ENCODE peak calls at places on chromosomes 16 and 17, in four cellular contexts. Y is MV-4-11, F is anterior cingulate cortex, V is NCI-H460. G is an unnamed sample.

GRCh38 chr16:67961551-67961957 is 6.9 kb downstream of the SLC12A4 start:
- DNase-seq in Y (no peak), F (no peak), V (no peak), G (no peak)

GRCh38 chr16:27639588-27640276 is 89.8 kb downstream of the KATNIP start:
- DNase-seq in Y (peak), F (peak), V (peak), G (peak)

GRCh38 chr17:68351395-68351794 is 60.1 kb downstream of the ARSG start:
- DNase-seq in Y (no peak), F (no peak), V (no peak), G (peak)

GRCh38 chr16:88753600-88753999 is 31.4 kb downstream of the PIEZO1 start:
- DNase-seq in Y (no peak), F (no peak), V (no peak), G (no peak)

GRCh38 chr16:29900888-29901606 is 759 bp downstream of the ASPHD1 start:
- DNase-seq in Y (no peak), F (no peak), V (no peak), G (no peak)

GRCh38 chr17:65542595-65542994 is 18.9 kb downstream of the AXIN2 start:
- DNase-seq in Y (no peak), F (no peak), V (no peak), G (no peak)

GRCh38 chr17:66319226-66319625 is 16.8 kb downstream of the PRKCA start:
- DNase-seq in Y (no peak), F (no peak), V (no peak), G (no peak)

GRCh38 chr17:40311575-40311974 is 2.6 kb downstream of the RARA start:
- DNase-seq in Y (peak), F (no peak), V (no peak), G (peak)

GRCh38 chr17:76529643-76530488 is 7.6 kb downstream of the CYGB start:
- DNase-seq in Y (peak), F (no peak), V (no peak), G (no peak)

GRCh38 chr17:59840908-59841666 is 51.7 kb downstream of the TUBD1 start:
- DNase-seq in Y (no peak), F (no peak), V (no peak), G (no peak)

GRCh38 chr17:55219939-55220338 is 44.8 kb upstream of the HLF start:
- DNase-seq in Y (no peak), F (no peak), V (no peak), G (no peak)

GRCh38 chr16:84597518-84598390 is 20.1 kb downstream of the COTL1 start:
- DNase-seq in Y (peak), F (no peak), V (no peak), G (peak)

GRCh38 chr17:66397486-66397885 is 95.1 kb downstream of the PRKCA start:
- DNase-seq in Y (no peak), F (no peak), V (no peak), G (no peak)

GRCh38 chr17:73841431-73842060 is 197.3 kb upstream of the SDK2 start:
- DNase-seq in Y (peak), F (no peak), V (no peak), G (no peak)

GRCh38 chr17:35345926-35346771 is 27.3 kb downstream of the SLFN11 start:
- DNase-seq in Y (peak), F (no peak), V (no peak), G (peak)

GRCh38 chr17:17402558-17402957 is 74.2 kb upstream of the MED9 start:
- DNase-seq in Y (no peak), F (no peak), V (no peak), G (no peak)

G was measured in KBM-7.